ENCODE peak calls at places on chromosomes 7 and 10, in nine cellular contexts. P, K, H, M, D, Q, B, F and V are unnamed samples.

GRCh38 chr10:82256275-82256674 is 381.3 kb downstream of the NRG3 start:
- DNase-seq in P (no peak), K (no peak), H (no peak), M (peak), D (no peak), Q (no peak), B (no peak), F (no peak), V (peak)

GRCh38 chr10:1968257-1969025 is 231.1 kb upstream of the ADARB2 start:
- DNase-seq in P (no peak), K (no peak), H (no peak), M (no peak), D (no peak), Q (no peak), B (no peak), F (no peak), V (no peak)

GRCh38 chr7:69211739-69212138 is 386.5 kb upstream of the AUTS2 start:
- DNase-seq in P (no peak), K (peak), H (no peak), M (peak), D (no peak), Q (no peak), B (no peak), F (no peak), V (no peak)

GRCh38 chr10:48684792-48685651 is at the start of gene WDFY4:
- DNase-seq in P (no peak), K (peak), H (no peak), M (no peak), D (peak), Q (no peak), B (no peak), F (no peak), V (peak)

GRCh38 chr10:576130-576465 is 113.4 kb downstream of the DIP2C start:
- DNase-seq in P (no peak), K (no peak), H (no peak), M (no peak), D (no peak), Q (no peak), B (no peak), F (no peak), V (no peak)

GRCh38 chr7:157442993-157443831 is 106.4 kb downstream of the DNAJB6 start:
- DNase-seq in P (no peak), K (no peak), H (no peak), M (no peak), D (no peak), Q (no peak), B (no peak), F (no peak), V (no peak)

GRCh38 chr7:57398548-57398947 is 51.4 kb upstream of the ZNF716 start:
- DNase-seq in P (no peak), K (peak), H (no peak), M (no peak), D (no peak), Q (no peak), B (no peak), F (no peak), V (no peak)

GRCh38 chr10:21989453-21990154 is 13.9 kb downstream of the DNAJC1 start:
- DNase-seq in P (peak), K (peak), H (no peak), M (peak), D (peak), Q (no peak), B (no peak), F (peak), V (peak)

GRCh38 chr10:82736305-82736704 is 861.3 kb downstream of the NRG3 start:
- DNase-seq in P (no peak), K (no peak), H (no peak), M (peak), D (no peak), Q (no peak), B (no peak), F (no peak), V (no peak)